ENCODE peak calls at places on chromosome 6, in eight cellular contexts. I is testis; O is body of pancreas; B is naive thymus-derived CD4-positive, alpha-beta T cell; R is GM23248; V is CD8-positive, alpha-beta memory T cell; K is A549; T is spleen. W is an unnamed sample.

GRCh38 chr6:7721654-7722053 is 4.2 kb upstream of the BMP6 start:
- DNase-seq in T (no peak), K (peak; percentile 22), O (no peak), B (no peak), R (peak; percentile 65), V (no peak), I (no peak), W (no peak)

GRCh38 chr6:165986647-165987482 is 180.8 kb downstream of the TBXT start:
- DNase-seq in O (no peak), B (no peak), I (no peak), V (no peak), T (no peak), R (peak; percentile 50), K (no peak), W (no peak)

GRCh38 chr6:135191508-135192255 is 10.6 kb downstream of the MYB start:
- DNase-seq in B (no peak), V (no peak), K (no peak), R (no peak), T (no peak), O (no peak), I (no peak), W (no peak)

GRCh38 chr6:158290040-158290439 is 22.2 kb upstream of the TULP4 start:
- DNase-seq in O (no peak), B (no peak), I (no peak), R (no peak), T (no peak), K (no peak), V (no peak), W (no peak)

GRCh38 chr6:104595315-104595820 is 264.4 kb downstream of the HACE1 start:
- DNase-seq in T (no peak), R (no peak), K (no peak), B (no peak), V (no peak), O (no peak), I (no peak), W (no peak)

GRCh38 chr6:33577106-33577535 is 3.0 kb downstream of the BAK1 start:
- DNase-seq in K (no peak), V (no peak), I (peak; percentile 72), O (peak; percentile 48), R (no peak), B (no peak), T (peak; percentile 90), W (no peak)

GRCh38 chr6:151436814-151437213 is 15.1 kb downstream of the RMND1 start:
- DNase-seq in O (no peak), T (no peak), B (no peak), K (no peak), V (no peak), R (peak; percentile 87), I (no peak), W (no peak)

GRCh38 chr6:134293659-134294161 is 24.2 kb downstream of the SGK1 start:
- DNase-seq in R (no peak), O (no peak), I (no peak), B (no peak), K (no peak), V (no peak), T (no peak), W (no peak)

GRCh38 chr6:158737710-158738615 is 81.2 kb downstream of the EZR start:
- DNase-seq in R (peak; percentile 63), O (no peak), K (peak; percentile 47), B (no peak), T (no peak), V (no peak), I (no peak), W (no peak)

GRCh38 chr6:112618796-112619195 is 271.7 kb downstream of the RFPL4B start:
- DNase-seq in O (no peak), V (no peak), I (peak; percentile 69), B (no peak), T (no peak), R (peak; percentile 25), K (no peak), W (no peak)

GRCh38 chr6:20159781-20160540 is 52.3 kb downstream of the MBOAT1 start:
- DNase-seq in B (no peak), T (no peak), R (peak; percentile 44), V (no peak), O (no peak), K (no peak), I (no peak), W (no peak)

GRCh38 chr6:149127212-149127611 is 190.3 kb upstream of the TAB2 start:
- DNase-seq in R (peak; percentile 58), O (no peak), K (no peak), B (no peak), T (no peak), I (no peak), V (no peak), W (no peak)

GRCh38 chr6:3227363-3228045 is at the start of gene TUBB2B:
- DNase-seq in R (peak; percentile 68), O (no peak), V (no peak), K (no peak), T (no peak), B (no peak), I (no peak), W (no peak)

GRCh38 chr6:111872521-111873177 is 603 bp downstream of the FYN start:
- DNase-seq in B (peak; percentile 56), I (peak; percentile 46), K (no peak), T (peak; percentile 89), V (peak; percentile 70), R (peak; percentile 67), O (no peak), W (peak; percentile 45)

GRCh38 chr6:12962995-12963394 is 246.4 kb downstream of the PHACTR1 start:
- DNase-seq in T (no peak), O (no peak), B (no peak), R (peak; percentile 42), V (no peak), I (no peak), K (no peak), W (no peak)

GRCh38 chr6:167549187-167549586 is 224.3 kb downstream of the TTLL2 start:
- DNase-seq in K (no peak), B (no peak), T (no peak), I (peak; percentile 75), R (no peak), V (no peak), O (no peak), W (no peak)

GRCh38 chr6:170031096-170031471 is 259.8 kb downstream of the DLL1 start:
- DNase-seq in R (peak; percentile 36), I (peak; percentile 6), B (no peak), K (no peak), T (peak; percentile 63), O (peak; percentile 32), V (no peak), W (no peak)

GRCh38 chr6:16762547-16763477 is 1.6 kb upstream of the ATXN1 start:
- DNase-seq in K (peak; percentile 71), O (peak; percentile 68), V (peak; percentile 69), I (peak; percentile 46), B (peak; percentile 44), T (peak; percentile 89), R (peak; percentile 96), W (peak; percentile 50)

GRCh38 chr6:5930143-5930770 is 76.5 kb downstream of the NRN1 start:
- DNase-seq in B (no peak), V (no peak), I (no peak), O (no peak), R (no peak), T (no peak), K (no peak), W (no peak)

GRCh38 chr6:52571099-52571755 is 5.6 kb downstream of the TRAM2 start:
- DNase-seq in O (no peak), V (no peak), K (no peak), B (no peak), I (no peak), R (peak; percentile 79), T (no peak), W (no peak)

DNA sequence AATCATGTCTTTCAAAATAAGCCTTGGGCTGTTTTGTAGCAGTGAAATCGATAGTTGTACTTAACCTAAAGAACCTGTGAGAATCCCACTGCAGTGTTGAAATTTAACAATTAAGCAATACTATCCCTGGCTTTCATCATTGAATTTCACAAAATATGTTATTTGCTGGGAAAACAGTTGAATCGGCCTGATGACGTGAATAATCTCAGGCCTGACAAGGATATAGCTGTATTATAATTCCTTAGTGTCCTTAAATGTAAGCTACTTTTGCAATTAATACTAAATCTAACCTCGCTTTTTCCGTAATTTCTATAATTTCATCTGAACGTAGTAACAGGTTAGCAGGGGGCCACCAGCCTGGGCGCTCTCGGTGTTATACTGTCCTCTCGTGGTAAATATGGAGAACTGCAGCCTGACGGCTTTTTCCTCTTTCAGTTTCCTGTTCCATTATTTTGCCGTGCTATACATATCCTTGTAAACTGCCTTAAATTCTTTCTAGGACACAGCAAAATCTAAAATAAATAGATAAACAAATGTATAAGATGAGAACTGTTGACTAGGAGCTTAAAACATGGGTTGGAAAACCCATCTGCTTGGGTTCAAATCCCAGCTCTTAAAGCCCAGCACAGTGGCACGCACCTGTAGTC is 24.0 kb downstream of the MTFR2 start:
- DNase-seq in V (peak; percentile 28), O (peak; percentile 65), T (peak; percentile 85), R (peak; percentile 72), K (peak; percentile 45), I (peak; percentile 76), B (peak; percentile 63), W (peak; percentile 72)
- H3K27ac ChIP-seq in V (peak overlapping the region; percentile 43), O (no peak overlapping the region), T (no peak overlapping the region), R (peak overlapping the region; percentile 19), K (peak overlapping the region; percentile 87), I (no peak overlapping the region), B (no peak overlapping the region), W (no peak overlapping the region)

GRCh38 chr6:136528477-136528876 is 21.7 kb downstream of the MAP7 start:
- DNase-seq in I (no peak), R (peak; percentile 26), K (no peak), O (no peak), B (no peak), V (no peak), T (no peak), W (no peak)
- H3K4me1 ChIP-seq in I (peaks cover 12% of the 10 kb centered on the region), R (peaks cover 14% of the 10 kb centered on the region), K (peaks cover 78% of the 10 kb centered on the region), O (peaks cover 38% of the 10 kb centered on the region), B (peaks cover 9% of the 10 kb centered on the region), V (peaks cover 8% of the 10 kb centered on the region), T (no peaks in the 10 kb centered on the region), W (peaks cover 9% of the 10 kb centered on the region)

DNA sequence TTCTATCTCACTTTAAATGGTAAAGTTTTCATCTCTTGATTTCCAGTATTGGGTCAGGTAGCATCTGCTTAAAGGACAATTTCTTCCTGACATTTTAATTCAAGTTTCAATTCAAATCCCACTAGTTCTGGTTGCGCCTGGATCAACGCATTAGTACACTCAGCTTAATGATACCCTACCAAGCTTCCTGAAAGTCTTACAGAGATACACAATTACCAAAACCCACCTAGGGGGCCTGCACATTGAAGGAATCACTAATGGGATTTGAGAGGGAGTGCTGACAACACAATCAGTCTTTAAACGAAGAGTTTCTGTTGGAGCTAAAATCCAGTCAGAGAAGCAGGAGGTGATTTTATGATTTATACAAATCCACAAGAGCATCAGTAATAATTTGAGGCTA is 293.0 kb downstream of the PHF3 start:
- DNase-seq in O (no peak), I (no peak), B (no peak), R (no peak), K (no peak), V (no peak), T (no peak), W (no peak)
- H3K9me3 ChIP-seq in O (no peaks in the 10 kb centered on the region), I (no peaks in the 10 kb centered on the region), B (no peaks in the 10 kb centered on the region), R (no peaks in the 10 kb centered on the region), K (no peaks in the 10 kb centered on the region), V (no peaks in the 10 kb centered on the region), T (no peaks in the 10 kb centered on the region), W (no peaks in the 10 kb centered on the region)

DNA sequence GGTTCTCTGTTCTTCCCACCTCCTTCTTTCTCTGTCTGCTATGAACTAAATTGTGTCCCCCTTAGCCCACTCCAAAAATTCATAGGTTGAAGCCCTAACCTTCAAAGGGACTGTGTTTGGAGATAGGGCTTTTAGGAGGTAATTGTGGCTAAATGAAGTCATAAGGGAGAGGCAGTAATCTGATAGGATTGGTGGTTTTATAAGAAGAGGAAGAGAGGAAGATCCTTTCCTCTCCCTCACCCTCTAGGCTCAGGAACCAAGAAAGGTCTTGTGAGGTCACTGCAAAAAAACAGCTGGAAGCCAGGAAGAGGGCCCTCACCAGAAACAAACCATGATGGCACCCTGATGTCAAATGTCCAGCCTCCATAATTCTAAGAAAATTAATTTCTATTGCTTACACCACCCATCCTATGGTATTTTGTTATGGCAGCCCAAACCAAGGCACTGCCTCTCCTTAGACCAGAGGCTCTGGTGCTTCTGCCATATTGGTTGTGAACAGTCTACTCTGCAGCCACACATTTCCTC is 135.1 kb upstream of the COL21A1 start:
- DNase-seq in R (no peak), K (no peak), I (no peak), B (no peak), O (no peak), T (no peak), V (no peak), W (no peak)
- H3K27ac ChIP-seq in R (no peak overlapping the region), K (no peak overlapping the region), I (peak overlapping the region; percentile 46), B (no peak overlapping the region), O (peak overlapping the region; percentile 49), T (no peak overlapping the region), V (no peak overlapping the region), W (no peak overlapping the region)

W was measured in CD8-positive, alpha-beta T cell.